ENCODE peak calls at places on chromosome 17, in four cellular contexts. M is CD8-positive, alpha-beta T cell; T is heart right ventricle; Y is kidney epithelial cell. K is an unnamed sample.

GRCh38 chr17:40209404-40210093 is 9.6 kb upstream of the WIPF2 start:
- DNase-seq in M (no peak), T (no peak), Y (no peak), K (no peak)

GRCh38 chr17:73343168-73343634 is 31.4 kb upstream of the CDC42EP4 start:
- DNase-seq in M (no peak), T (peak; percentile 66), Y (no peak), K (peak; percentile 92)

GRCh38 chr17:17079336-17079735 is 37.1 kb downstream of the MPRIP start:
- DNase-seq in M (no peak), T (no peak), Y (no peak), K (no peak)

GRCh38 chr17:57707892-57708291 is 37.2 kb downstream of the CCDC182 start:
- DNase-seq in M (no peak), T (peak; percentile 42), Y (no peak), K (peak; percentile 66)

GRCh38 chr17:45265823-45266222 is 3.9 kb upstream of the SPATA32 start:
- DNase-seq in M (no peak), T (no peak), Y (peak; percentile 72), K (no peak)

GRCh38 chr17:17763136-17763535 is 73.7 kb downstream of the SREBF1 start:
- DNase-seq in M (no peak), T (no peak), Y (no peak), K (no peak)

GRCh38 chr17:75033346-75034235 is 13.2 kb downstream of the ATP5PD start:
- DNase-seq in M (peak; percentile 77), T (peak; percentile 95), Y (no peak), K (peak; percentile 95)

GRCh38 chr17:4582101-4582501 is 2.2 kb upstream of the SMTNL2 start:
- DNase-seq in M (no peak), T (no peak), Y (no peak), K (peak; percentile 63)

GRCh38 chr17:82175166-82175565 is 37.5 kb downstream of the CCDC57 start:
- DNase-seq in M (no peak), T (no peak), Y (no peak), K (peak; percentile 70)

GRCh38 chr17:60534010-60534555 is 8.0 kb upstream of the APPBP2 start:
- DNase-seq in M (no peak), T (no peak), Y (peak; percentile 31), K (no peak)

GRCh38 chr17:73420897-73421296 is 109.1 kb upstream of the CDC42EP4 start:
- DNase-seq in M (no peak), T (no peak), Y (no peak), K (peak; percentile 77)

GRCh38 chr17:64016248-64016784 is 4.1 kb downstream of the ICAM2 start:
- DNase-seq in M (no peak), T (no peak), Y (no peak), K (no peak)

GRCh38 chr17:7021993-7022778 is 664 bp upstream of the BCL6B start:
- DNase-seq in M (peak; percentile 76), T (peak; percentile 89), Y (no peak), K (peak; percentile 97)

GRCh38 chr17:7460850-7461660 is 16.2 kb downstream of the CHRNB1 start:
- DNase-seq in M (no peak), T (no peak), Y (no peak), K (peak; percentile 75)

GRCh38 chr17:66645259-66645658 is 189.7 kb upstream of the CACNG5 start:
- DNase-seq in M (no peak), T (no peak), Y (no peak), K (no peak)

GRCh38 chr17:57761887-57762286 is 16.8 kb upstream of the CCDC182 start:
- DNase-seq in M (no peak), T (no peak), Y (no peak), K (no peak)

DNA sequence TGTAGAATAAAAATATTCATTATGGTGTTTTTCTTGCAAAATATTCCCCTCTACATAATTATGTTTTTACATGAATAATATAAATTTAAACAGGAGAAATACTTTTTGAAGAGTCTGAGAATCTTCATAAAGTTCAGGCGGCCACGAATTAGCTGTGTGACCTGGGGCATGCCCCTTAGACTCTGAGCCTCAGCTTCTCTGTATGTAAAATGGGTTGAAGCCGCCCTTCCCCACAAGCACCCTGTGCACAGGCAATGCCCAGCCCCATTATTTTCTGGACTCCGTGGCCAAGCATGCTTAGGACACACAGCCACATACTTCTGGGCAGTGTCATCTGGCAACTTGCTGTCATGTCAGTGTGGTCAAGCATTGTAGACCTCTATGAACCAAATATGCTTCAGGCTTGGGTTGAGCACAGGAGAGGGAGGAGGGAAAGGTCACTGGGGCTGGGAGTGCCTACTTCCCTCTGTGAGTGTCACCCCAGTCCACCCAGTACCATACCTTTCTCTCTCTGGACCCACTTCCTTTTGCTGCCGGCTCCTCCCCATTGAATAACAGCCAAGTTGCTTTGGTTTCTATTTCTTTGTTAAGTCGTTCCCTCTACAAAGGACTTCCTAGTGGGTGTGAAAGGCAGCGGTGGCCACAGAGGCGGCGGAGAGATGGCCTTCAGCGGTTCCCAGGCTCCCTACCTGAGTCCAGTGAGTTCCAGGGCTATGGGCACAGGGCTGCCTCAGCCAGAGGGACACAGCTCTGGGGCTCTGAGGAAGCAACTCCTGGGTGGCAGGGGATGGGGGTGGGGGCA is at the start of gene LGALS9:
- DNase-seq in M (peak; percentile 11), T (peak; percentile 48), Y (no peak), K (no peak)
- H3K4me3 ChIP-seq in M (peak within 1 kb of the TSS; percentile 88), T (peak within 1 kb of the TSS; percentile 65), Y (no peak within 1 kb of the TSS), K (no peak within 1 kb of the TSS)

GRCh38 chr17:32019228-32019627 is 12.0 kb downstream of the LRRC37B start:
- DNase-seq in M (no peak), T (no peak), Y (no peak), K (no peak)
- H3K27me3 ChIP-seq in M (no peaks in the 10 kb centered on the region), T (no peaks in the 10 kb centered on the region), Y (no peaks in the 10 kb centered on the region), K (no peaks in the 10 kb centered on the region)

GRCh38 chr17:80893604-80894438 is 97.8 kb upstream of the CHMP6 start:
- DNase-seq in M (no peak), T (no peak), Y (no peak), K (no peak)

GRCh38 chr17:80894439-80894721 is 97.3 kb upstream of the CHMP6 start:
- DNase-seq in M (no peak), T (no peak), Y (no peak), K (peak; percentile 72)

GRCh38 chr17:80892900-80893603 is 98.6 kb upstream of the CHMP6 start:
- DNase-seq in M (no peak), T (no peak), Y (peak; percentile 58), K (no peak)

GRCh38 chr17:80894726-80895125 is 96.9 kb upstream of the CHMP6 start:
- DNase-seq in M (no peak), T (no peak), Y (no peak), K (no peak)

DNA sequence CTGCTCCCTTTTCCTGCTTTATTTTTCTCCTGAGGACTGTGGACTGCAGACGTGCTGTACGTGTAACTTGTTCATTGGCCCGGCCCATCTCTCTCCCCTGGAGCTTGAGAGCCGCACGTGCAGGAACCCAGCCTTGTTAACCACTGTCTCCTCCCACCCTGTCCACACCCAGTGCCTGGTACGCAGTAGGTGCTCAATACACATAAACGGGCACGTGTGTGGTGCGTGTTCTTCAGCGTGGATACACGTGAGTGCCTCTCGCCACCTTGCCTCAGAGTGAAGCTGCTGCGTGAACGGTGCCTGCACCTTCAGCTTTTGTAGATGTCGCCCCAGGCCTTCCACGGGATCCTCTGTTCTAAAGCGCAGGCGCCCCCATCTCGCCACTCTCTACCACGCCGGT is 96.3 kb upstream of the CHMP6 start:
- DNase-seq in M (no peak), T (no peak), Y (no peak), K (no peak)
- H3K4me3 ChIP-seq in M (no peak overlapping the region), T (no peak overlapping the region), Y (no peak overlapping the region), K (no peak overlapping the region)

GRCh38 chr17:48720263-48721008 is 1.9 kb downstream of the PRAC1 start:
- DNase-seq in M (no peak), T (no peak), Y (no peak), K (no peak)
- H3K27me3 ChIP-seq in M (peaks cover 77% of the 10 kb centered on the region), T (peaks cover 100% of the 10 kb centered on the region), Y (peaks cover 81% of the 10 kb centered on the region), K (peaks cover 92% of the 10 kb centered on the region)

DNA sequence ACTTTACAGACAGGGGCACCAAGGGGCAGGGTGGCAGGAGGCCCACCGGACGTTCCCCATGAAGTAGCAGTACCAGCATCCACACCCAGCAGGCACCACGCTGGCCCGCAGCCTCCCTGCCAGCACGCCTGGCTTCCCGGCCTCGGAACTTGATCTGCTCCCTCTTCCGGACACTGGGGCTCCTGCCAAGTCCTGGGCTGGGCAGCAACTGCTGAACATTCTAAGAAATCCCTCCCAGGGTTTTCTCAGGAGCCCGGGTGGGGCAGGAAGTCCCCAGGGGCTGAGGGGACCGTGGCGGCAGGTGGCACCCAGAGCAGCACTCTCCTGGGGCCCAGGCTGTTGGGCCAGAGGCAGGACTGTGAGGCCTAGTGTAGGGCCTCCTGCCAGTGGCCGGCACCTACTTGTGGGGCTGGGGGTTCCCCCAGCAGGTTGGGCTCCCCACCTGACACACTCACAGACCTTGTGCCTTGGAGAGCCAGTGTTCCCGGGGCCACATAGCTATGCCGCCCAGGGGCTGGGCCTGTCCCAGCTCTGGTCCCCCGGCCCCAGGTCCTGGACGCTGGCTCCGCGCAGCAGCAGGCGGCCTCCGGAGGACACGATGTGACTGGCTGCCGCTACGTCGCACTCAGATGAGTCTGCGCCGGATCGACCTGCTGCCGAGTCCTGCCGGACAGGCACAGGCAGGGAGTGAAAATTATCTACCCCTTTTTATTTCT is 86.2 kb upstream of the CBX4 start:
- DNase-seq in M (no peak), T (peak; percentile 51), Y (no peak), K (no peak)
- H3K4me3 ChIP-seq in M (no peak overlapping the region), T (no peak overlapping the region), Y (no peak overlapping the region), K (no peak overlapping the region)

GRCh38 chr17:1229354-1229890 is 40.8 kb upstream of the BHLHA9 start:
- DNase-seq in M (peak; percentile 30), T (peak; percentile 48), Y (no peak), K (peak; percentile 90)

GRCh38 chr17:1228752-1229353 is 41.4 kb upstream of the BHLHA9 start:
- DNase-seq in M (no peak), T (no peak), Y (no peak), K (peak; percentile 87)

GRCh38 chr17:1231456-1231855 is 38.8 kb upstream of the BHLHA9 start:
- DNase-seq in M (no peak), T (peak; percentile 36), Y (no peak), K (no peak)

GRCh38 chr17:1227917-1228751 is 42.1 kb upstream of the BHLHA9 start:
- DNase-seq in M (no peak), T (peak; percentile 36), Y (no peak), K (peak; percentile 85)

GRCh38 chr17:1229891-1230571 is 40.2 kb upstream of the BHLHA9 start:
- DNase-seq in M (no peak), T (no peak), Y (no peak), K (peak; percentile 63)
- H3K27me3 ChIP-seq in M (peaks cover 18% of the 10 kb centered on the region), T (peaks cover 36% of the 10 kb centered on the region), Y (peaks cover 42% of the 10 kb centered on the region), K (peaks cover 52% of the 10 kb centered on the region)

GRCh38 chr17:35345926-35346771 is 27.3 kb downstream of the SLFN11 start:
- DNase-seq in M (peak; percentile 15), T (peak; percentile 87), Y (no peak), K (peak; percentile 69)

GRCh38 chr17:35352284-35352683 is 21.1 kb downstream of the SLFN11 start:
- DNase-seq in M (no peak), T (no peak), Y (no peak), K (no peak)

GRCh38 chr17:35345445-35345925 is 27.9 kb downstream of the SLFN11 start:
- DNase-seq in M (no peak), T (no peak), Y (no peak), K (peak; percentile 41)

GRCh38 chr17:35350493-35350892 is 22.9 kb downstream of the SLFN11 start:
- DNase-seq in M (no peak), T (no peak), Y (no peak), K (no peak)
- H3K4me3 ChIP-seq in M (no peak overlapping the region), T (no peak overlapping the region), Y (no peak overlapping the region), K (no peak overlapping the region)

DNA sequence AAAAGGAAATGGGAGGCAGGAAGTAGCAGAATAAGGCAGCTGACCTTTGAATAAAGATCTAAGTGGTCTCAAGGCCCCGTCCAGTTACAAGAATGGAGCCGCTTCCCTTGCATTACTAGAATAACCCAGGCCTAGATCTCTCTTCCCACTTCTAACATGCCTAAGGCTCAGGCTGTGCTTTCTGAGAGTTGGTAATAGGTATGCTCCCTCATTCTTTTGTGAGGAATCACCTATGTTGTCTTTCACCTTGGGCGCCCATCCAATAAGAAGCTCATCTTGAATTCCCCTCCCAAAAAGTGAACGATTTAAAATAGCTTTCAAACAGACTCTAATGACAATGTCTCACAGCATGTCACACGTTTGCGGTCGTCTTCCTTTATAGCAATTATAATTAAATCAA is 101.2 kb downstream of the KCNJ2 start:
- DNase-seq in M (no peak), T (no peak), Y (no peak), K (no peak)
- H3K27me3 ChIP-seq in M (no peaks in the 10 kb centered on the region), T (no peaks in the 10 kb centered on the region), Y (no peaks in the 10 kb centered on the region), K (no peaks in the 10 kb centered on the region)